ENCODE peak calls at places on chromosome X, in eight cellular contexts. J, F, O, H, A, B, N and S are unnamed samples.
A peak's percentile ranks its signal among the peaks of the same experiment; 100 is the strongest.

GRCh38 chrX:101659601-101660063 is at the start of gene ARMCX2:
- DNase-seq in J (peak; percentile 21), H (peak; percentile 79), O (peak; percentile 69), B (no peak), A (peak; percentile 74), F (peak; percentile 68), N (peak; percentile 81), S (no peak)

GRCh38 chrX:129634541-129634940 is 20.2 kb downstream of the APLN start:
- DNase-seq in F (no peak), O (no peak), N (peak; percentile 55), A (no peak), B (no peak), H (no peak), J (no peak), S (no peak)

GRCh38 chrX:46547857-46548256 is 2.6 kb upstream of the ZNF674 start:
- DNase-seq in O (peak; percentile 84), F (peak; percentile 72), J (no peak), A (peak; percentile 91), B (no peak), N (no peak), H (peak; percentile 78), S (peak; percentile 32)

GRCh38 chrX:7055386-7056137 is 92.0 kb upstream of the STS start:
- DNase-seq in J (no peak), N (no peak), O (no peak), A (no peak), H (no peak), F (no peak), B (no peak), S (no peak)

GRCh38 chrX:79366888-79367749 is at the start of gene ITM2A:
- DNase-seq in B (peak; percentile 51), J (peak; percentile 17), O (no peak), H (no peak), F (no peak), A (no peak), N (peak; percentile 3), S (no peak)

GRCh38 chrX:109740076-109740809 is 7.2 kb upstream of the ACSL4 start:
- DNase-seq in H (peak; percentile 38), J (no peak), O (peak; percentile 52), A (no peak), N (no peak), F (peak; percentile 85), B (no peak), S (peak; percentile 73)

GRCh38 chrX:10121787-10122186 is 35.0 kb upstream of the CLCN4 start:
- DNase-seq in B (peak; percentile 88), N (no peak), A (no peak), O (no peak), H (no peak), F (no peak), J (no peak), S (no peak)

GRCh38 chrX:3362956-3363355 is 16.5 kb upstream of the MXRA5 start:
- DNase-seq in J (no peak), N (no peak), B (no peak), H (no peak), F (no peak), O (no peak), A (no peak), S (no peak)

GRCh38 chrX:28312965-28313364 is 274.3 kb upstream of the IL1RAPL1 start:
- DNase-seq in O (peak; percentile 0), A (peak; percentile 1), F (no peak), J (no peak), N (no peak), H (no peak), B (peak; percentile 26), S (no peak)

GRCh38 chrX:48923771-48924170 is 4.9 kb upstream of the PIM2 start:
- DNase-seq in O (no peak), F (no peak), H (no peak), A (no peak), B (no peak), N (no peak), J (no peak), S (no peak)
- H3K27ac ChIP-seq in O (no peak overlapping the region), F (no peak overlapping the region), H (no peak overlapping the region), A (no peak overlapping the region), B (no peak overlapping the region), N (no peak overlapping the region), J (no peak overlapping the region), S (no peak overlapping the region)

DNA sequence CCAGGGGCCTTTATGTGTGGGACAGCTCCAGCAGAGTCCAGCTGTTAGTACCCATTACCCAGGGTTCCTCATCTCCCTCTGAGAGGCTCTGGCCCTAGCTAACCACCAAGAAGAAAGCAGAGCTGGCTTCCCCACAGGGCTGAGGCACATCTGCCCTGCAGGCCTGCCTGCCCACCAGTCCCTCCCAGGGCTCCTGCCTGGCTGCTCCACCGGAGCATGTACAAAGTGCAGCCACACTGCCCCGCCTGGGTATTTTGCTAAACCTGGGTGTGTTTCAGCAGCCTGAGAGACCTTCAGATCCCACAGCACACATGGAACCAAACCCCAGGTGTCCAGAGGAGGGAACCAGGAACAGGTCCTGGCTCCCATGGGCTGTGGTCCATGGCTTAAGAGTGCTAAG is 500.4 kb upstream of the KLHL4 start:
- DNase-seq in N (no peak), O (no peak), A (no peak), F (no peak), J (no peak), H (no peak), B (no peak), S (no peak)
- H3K4me2 ChIP-seq in N (no peak overlapping the region), O (no peak overlapping the region), A (no peak overlapping the region), F (no peak overlapping the region), J (no peak overlapping the region), H (no peak overlapping the region), B (no peak overlapping the region), S (no peak overlapping the region)

DNA sequence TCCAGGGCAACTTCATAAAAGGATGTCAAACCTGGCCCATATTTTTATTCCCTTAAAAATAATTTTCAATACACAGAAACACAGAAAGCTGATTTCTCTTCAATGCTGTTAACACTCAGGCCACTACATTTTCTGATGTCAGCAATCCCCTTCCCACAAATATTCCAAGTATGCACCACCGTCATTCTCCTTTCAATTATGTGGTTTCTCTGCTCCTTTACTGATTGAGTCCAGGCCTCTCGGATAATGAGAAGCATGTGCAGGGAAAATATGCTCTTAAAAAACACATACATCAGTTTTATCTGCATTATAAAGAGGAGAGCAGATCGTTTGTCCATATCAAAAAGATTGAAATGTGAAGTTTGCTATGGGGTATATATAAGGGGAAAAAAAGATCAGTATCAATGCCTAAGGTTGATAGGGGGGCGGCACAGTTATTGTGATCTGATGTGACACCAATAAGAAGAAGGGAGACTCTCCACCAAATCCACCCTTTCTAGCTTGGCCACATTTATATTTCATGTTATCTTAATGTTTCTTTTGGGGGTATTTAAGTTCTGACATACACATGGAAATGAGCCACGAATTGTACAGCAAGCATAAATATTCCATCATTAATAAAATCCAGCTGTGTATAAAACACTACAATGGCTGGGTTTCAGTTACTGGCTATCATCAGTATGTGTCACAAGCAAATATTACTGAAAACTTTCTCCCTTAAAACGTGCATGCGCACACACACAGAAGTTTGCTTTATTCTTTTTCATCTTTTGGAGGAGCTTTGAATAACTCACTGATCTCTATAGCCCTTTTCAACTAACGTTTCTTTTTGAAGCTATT is 6.4 kb downstream of the AMOT start:
- DNase-seq in J (no peak), B (no peak), A (peak; percentile 82), O (peak; percentile 77), N (peak; percentile 24), F (peak; percentile 81), H (peak; percentile 67), S (peak; percentile 68)
- H3K27ac ChIP-seq in J (no peak overlapping the region), B (no peak overlapping the region), A (peak overlapping the region; percentile 78), O (peak overlapping the region; percentile 47), N (peak overlapping the region; percentile 81), F (peak overlapping the region; percentile 35), H (peak overlapping the region; percentile 37), S (peak overlapping the region; percentile 74)

GRCh38 chrX:115582871-115583729 is 22.1 kb downstream of the PLS3 start:
- DNase-seq in A (peak; percentile 67), F (peak; percentile 39), N (no peak), H (peak; percentile 65), J (no peak), O (peak; percentile 69), B (no peak), S (no peak)
- H3K4me2 ChIP-seq in A (peak overlapping the region; percentile 54), F (no peak overlapping the region), N (peak overlapping the region; percentile 52), H (peak overlapping the region; percentile 76), J (no peak overlapping the region), O (peak overlapping the region; percentile 62), B (no peak overlapping the region), S (no peak overlapping the region)

DNA sequence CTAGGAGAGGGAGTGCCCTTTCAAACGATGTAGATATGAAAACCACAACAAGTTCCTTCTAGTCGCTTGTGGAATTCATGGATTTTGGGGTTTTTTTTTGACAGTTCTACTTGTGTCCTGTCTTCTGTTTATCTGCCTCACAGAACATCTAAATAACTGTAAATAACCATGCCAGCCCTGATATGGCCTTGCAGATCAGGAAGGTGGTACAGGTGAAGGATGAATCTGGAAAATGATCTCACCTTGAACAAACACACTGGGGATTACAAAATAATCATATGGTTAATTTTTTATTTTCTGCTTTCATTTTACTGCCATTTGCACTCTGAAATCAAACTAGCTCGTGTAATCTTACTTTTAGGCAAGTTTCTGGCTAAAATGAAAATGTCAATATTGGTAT is 37.2 kb downstream of the GPR82 start:
- DNase-seq in A (no peak), B (no peak), J (no peak), O (no peak), F (no peak), H (no peak), N (no peak), S (no peak)
- H3K27ac ChIP-seq in A (no peak overlapping the region), B (no peak overlapping the region), J (no peak overlapping the region), O (no peak overlapping the region), F (no peak overlapping the region), H (no peak overlapping the region), N (no peak overlapping the region), S (no peak overlapping the region)

DNA sequence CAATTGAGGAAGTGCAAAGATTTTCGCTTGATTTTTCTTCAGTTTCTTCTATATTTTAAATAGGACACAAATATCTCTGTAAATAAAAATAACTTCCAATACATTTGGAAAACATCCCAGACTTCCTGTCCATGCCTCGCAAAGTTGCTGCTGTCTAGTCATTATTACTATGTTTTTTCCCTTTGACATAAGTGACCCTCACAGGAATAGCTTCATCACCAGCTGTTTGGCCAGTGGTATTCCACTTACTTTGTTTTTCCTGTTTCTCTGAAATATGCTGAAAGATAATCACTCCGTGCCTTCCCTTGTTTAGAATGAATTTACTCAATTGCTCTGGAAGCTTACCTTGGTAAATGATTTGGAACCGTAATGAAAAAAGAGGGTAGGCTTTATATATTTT is 65.4 kb downstream of the CDKL5 start:
- DNase-seq in B (no peak), J (no peak), H (no peak), A (no peak), O (peak; percentile 18), F (peak; percentile 27), N (no peak), S (no peak)
- H3K4me2 ChIP-seq in B (no peak overlapping the region), J (no peak overlapping the region), H (no peak overlapping the region), A (no peak overlapping the region), O (no peak overlapping the region), F (no peak overlapping the region), N (no peak overlapping the region), S (no peak overlapping the region)

GRCh38 chrX:12026481-12026880 is 111.8 kb upstream of the FRMPD4 start:
- DNase-seq in F (no peak), B (no peak), J (no peak), H (no peak), O (no peak), N (no peak), A (peak; percentile 21), S (no peak)

GRCh38 chrX:12021708-12022107 is 116.6 kb upstream of the FRMPD4 start:
- DNase-seq in O (no peak), J (no peak), F (no peak), H (no peak), N (no peak), B (no peak), A (peak; percentile 12), S (no peak)
- H3K27ac ChIP-seq in O (no peak overlapping the region), J (no peak overlapping the region), F (no peak overlapping the region), H (no peak overlapping the region), N (no peak overlapping the region), B (no peak overlapping the region), A (no peak overlapping the region), S (no peak overlapping the region)